ENCODE peak calls at places on chromosomes 16 and 17, in four cellular contexts. One of them, this sample, is unnamed.

GRCh38 chr16:64469351-64469750 is 652.5 kb downstream of the CDH11 start:
- DNase-seq in NCI-H2029: no peak
- DNase-seq in stimulated activated CD4-positive, alpha-beta T cell treated with anti-CD3 and anti-CD28 coated beads, Interleukin-15, amount 100 ng/mL, for 48 hours: no peak
- DNase-seq in IMR-90: no peak
- DNase-seq in this sample: no peak

GRCh38 chr17:13030459-13031305 is 12.9 kb upstream of the ELAC2 start:
- DNase-seq in IMR-90: peak
- DNase-seq in NCI-H2029: peak
- DNase-seq in stimulated activated CD4-positive, alpha-beta T cell treated with anti-CD3 and anti-CD28 coated beads, Interleukin-15, amount 100 ng/mL, for 48 hours: peak
- DNase-seq in this sample: no peak

GRCh38 chr17:3602499-3602898 is 6.7 kb downstream of the TRPV1 start:
- DNase-seq in IMR-90: peak
- DNase-seq in NCI-H2029: no peak
- DNase-seq in stimulated activated CD4-positive, alpha-beta T cell treated with anti-CD3 and anti-CD28 coated beads, Interleukin-15, amount 100 ng/mL, for 48 hours: peak
- DNase-seq in this sample: no peak

GRCh38 chr16:30546115-30546514 is 11.5 kb upstream of the ZNF747 start:
- DNase-seq in stimulated activated CD4-positive, alpha-beta T cell treated with anti-CD3 and anti-CD28 coated beads, Interleukin-15, amount 100 ng/mL, for 48 hours: no peak
- DNase-seq in IMR-90: no peak
- DNase-seq in NCI-H2029: no peak
- DNase-seq in this sample: no peak

GRCh38 chr17:19707728-19708221 is 8.6 kb downstream of the SLC47A2 start:
- DNase-seq in stimulated activated CD4-positive, alpha-beta T cell treated with anti-CD3 and anti-CD28 coated beads, Interleukin-15, amount 100 ng/mL, for 48 hours: no peak
- DNase-seq in NCI-H2029: no peak
- DNase-seq in IMR-90: no peak
- DNase-seq in this sample: no peak

GRCh38 chr16:88739139-88739974 is 33.1 kb downstream of the CTU2 start:
- DNase-seq in IMR-90: no peak
- DNase-seq in NCI-H2029: no peak
- DNase-seq in stimulated activated CD4-positive, alpha-beta T cell treated with anti-CD3 and anti-CD28 coated beads, Interleukin-15, amount 100 ng/mL, for 48 hours: no peak
- DNase-seq in this sample: no peak

GRCh38 chr17:17724307-17724921 is 43.2 kb downstream of the RAI1 start:
- DNase-seq in IMR-90: peak
- DNase-seq in NCI-H2029: no peak
- DNase-seq in stimulated activated CD4-positive, alpha-beta T cell treated with anti-CD3 and anti-CD28 coated beads, Interleukin-15, amount 100 ng/mL, for 48 hours: no peak
- DNase-seq in this sample: no peak

GRCh38 chr16:68508013-68508412 is 31.1 kb upstream of the ZFP90 start:
- DNase-seq in IMR-90: no peak
- DNase-seq in NCI-H2029: no peak
- DNase-seq in stimulated activated CD4-positive, alpha-beta T cell treated with anti-CD3 and anti-CD28 coated beads, Interleukin-15, amount 100 ng/mL, for 48 hours: no peak
- DNase-seq in this sample: no peak

This sample was measured in keratinocyte.